ENCODE peak calls at places on chromosomes 5 and 9, in six cellular contexts. B is cardiac fibroblast; A is AG09319; Z is SK-N-SH; W is GM03348; X is stimulated activated CD4-positive, alpha-beta T cell treated with anti-CD3 and anti-CD28 coated beads, Interleukin-1b, Interleukin-23, amount 100 ng/mL, for 24 hours. K is an unnamed sample.
A peak's percentile ranks its signal among the peaks of the same experiment; 100 is the strongest.

GRCh38 chr9:5566054-5566618 is 55.8 kb downstream of the PDCD1LG2 start:
- DNase-seq in W (no peak), Z (no peak), B (no peak), X (no peak), A (no peak), K (no peak)

GRCh38 chr5:137826067-137826466 is 41.6 kb upstream of the MYOT start:
- DNase-seq in W (no peak), B (no peak), A (no peak), Z (no peak), X (no peak), K (no peak)

GRCh38 chr9:98411981-98412561 is 156.6 kb upstream of the TBC1D2 start:
- DNase-seq in Z (no peak), X (no peak), A (no peak), W (no peak), B (no peak), K (no peak)

GRCh38 chr9:37271679-37272078 is 150.8 kb upstream of the GRHPR start:
- DNase-seq in A (no peak), X (no peak), Z (no peak), W (no peak), B (peak; percentile 36), K (no peak)

GRCh38 chr5:169471021-169471420 is 112.6 kb upstream of the SPDL1 start:
- DNase-seq in B (no peak), Z (no peak), W (no peak), A (no peak), X (no peak), K (no peak)

GRCh38 chr5:73532195-73532594 is 33.2 kb downstream of the ANKRA2 start:
- DNase-seq in X (no peak), B (no peak), A (no peak), W (no peak), Z (no peak), K (no peak)

GRCh38 chr9:126113176-126113575 is 213.5 kb upstream of the MVB12B start:
- DNase-seq in W (no peak), Z (no peak), A (no peak), X (no peak), B (no peak), K (no peak)

GRCh38 chr9:22232971-22233370 is 213.7 kb upstream of the DMRTA1 start:
- DNase-seq in Z (no peak), A (no peak), B (no peak), W (no peak), X (no peak), K (no peak)

GRCh38 chr5:17238521-17239041 is 21.1 kb downstream of the BASP1 start:
- DNase-seq in Z (no peak), X (no peak), A (no peak), B (peak; percentile 40), W (peak; percentile 60), K (no peak)

GRCh38 chr9:97744710-97745708 is 47.9 kb upstream of the XPA start:
- DNase-seq in W (no peak), A (no peak), X (no peak), B (no peak), Z (peak; percentile 22), K (no peak)

GRCh38 chr9:134205636-134206316 is 41.4 kb upstream of the RNU6ATAC start:
- DNase-seq in B (peak; percentile 95), X (no peak), Z (peak; percentile 70), A (no peak), W (peak; percentile 43), K (no peak)

GRCh38 chr5:35785601-35786085 is 71.0 kb upstream of the IL7R start:
- DNase-seq in B (no peak), W (no peak), Z (no peak), X (no peak), A (no peak), K (no peak)

GRCh38 chr9:72006481-72006880 is 53.9 kb downstream of the C9orf57 start:
- DNase-seq in A (no peak), B (no peak), Z (no peak), W (peak; percentile 28), X (no peak), K (no peak)

K was measured in brain pericyte.